ENCODE peak calls at places on chromosomes 16 and 17, in four cellular contexts. Z, X, M and L are unnamed samples.

GRCh38 chr17:76872221-76872873 is 4.1 kb downstream of the MGAT5B start:
- DNase-seq in Z (no peak), X (no peak), M (no peak), L (no peak)

GRCh38 chr17:73343168-73343634 is 31.4 kb upstream of the CDC42EP4 start:
- DNase-seq in Z (no peak), X (peak), M (peak), L (no peak)

GRCh38 chr17:77214743-77215142 is 74.0 kb downstream of the SEC14L1 start:
- DNase-seq in Z (no peak), X (no peak), M (peak), L (no peak)

GRCh38 chr17:54771409-54771808 is 129.2 kb upstream of the TOM1L1 start:
- DNase-seq in Z (no peak), X (no peak), M (no peak), L (no peak)

GRCh38 chr17:6079155-6079554 is 9.0 kb downstream of the WSCD1 start:
- DNase-seq in Z (no peak), X (no peak), M (no peak), L (no peak)

GRCh38 chr16:66539628-66540469 is 10.1 kb downstream of the TK2 start:
- DNase-seq in Z (no peak), X (no peak), M (no peak), L (no peak)

GRCh38 chr17:4247361-4247980 is 16.3 kb downstream of the ANKFY1 start:
- DNase-seq in Z (no peak), X (no peak), M (no peak), L (peak)

GRCh38 chr16:50607447-50607846 is 59.3 kb downstream of the NKD1 start:
- DNase-seq in Z (no peak), X (no peak), M (no peak), L (no peak)

GRCh38 chr17:36614081-36614480 is 12.7 kb downstream of the MRM1 start:
- DNase-seq in Z (no peak), X (no peak), M (no peak), L (no peak)
- TF ChIP-seq CTCF in Z (no peak), X (no peak), M (no peak), L (no peak)

GRCh38 chr17:39224778-39225307 is 902 bp downstream of the STAC2 start:
- DNase-seq in Z (no peak), X (no peak), M (no peak), L (no peak)
- H3K4me3 ChIP-seq in Z (peak), X (peak), M (peak), L (no peak)

GRCh38 chr17:22703786-22704441 is 1011.6 kb downstream of the KCNJ18 start:
- DNase-seq in Z (no peak), X (no peak), M (no peak), L (no peak)

GRCh38 chr17:22704674-22705073 is 1012.4 kb downstream of the KCNJ18 start:
- DNase-seq in Z (no peak), X (no peak), M (no peak), L (no peak)

GRCh38 chr17:22707626-22708025 is 1015.3 kb downstream of the KCNJ18 start:
- DNase-seq in Z (no peak), X (no peak), M (no peak), L (no peak)

GRCh38 chr17:22703204-22703603 is 1010.9 kb downstream of the KCNJ18 start:
- DNase-seq in Z (no peak), X (no peak), M (no peak), L (no peak)
- TF ChIP-seq CTCF in Z (no peak), X (no peak), M (no peak), L (no peak)

DNA sequence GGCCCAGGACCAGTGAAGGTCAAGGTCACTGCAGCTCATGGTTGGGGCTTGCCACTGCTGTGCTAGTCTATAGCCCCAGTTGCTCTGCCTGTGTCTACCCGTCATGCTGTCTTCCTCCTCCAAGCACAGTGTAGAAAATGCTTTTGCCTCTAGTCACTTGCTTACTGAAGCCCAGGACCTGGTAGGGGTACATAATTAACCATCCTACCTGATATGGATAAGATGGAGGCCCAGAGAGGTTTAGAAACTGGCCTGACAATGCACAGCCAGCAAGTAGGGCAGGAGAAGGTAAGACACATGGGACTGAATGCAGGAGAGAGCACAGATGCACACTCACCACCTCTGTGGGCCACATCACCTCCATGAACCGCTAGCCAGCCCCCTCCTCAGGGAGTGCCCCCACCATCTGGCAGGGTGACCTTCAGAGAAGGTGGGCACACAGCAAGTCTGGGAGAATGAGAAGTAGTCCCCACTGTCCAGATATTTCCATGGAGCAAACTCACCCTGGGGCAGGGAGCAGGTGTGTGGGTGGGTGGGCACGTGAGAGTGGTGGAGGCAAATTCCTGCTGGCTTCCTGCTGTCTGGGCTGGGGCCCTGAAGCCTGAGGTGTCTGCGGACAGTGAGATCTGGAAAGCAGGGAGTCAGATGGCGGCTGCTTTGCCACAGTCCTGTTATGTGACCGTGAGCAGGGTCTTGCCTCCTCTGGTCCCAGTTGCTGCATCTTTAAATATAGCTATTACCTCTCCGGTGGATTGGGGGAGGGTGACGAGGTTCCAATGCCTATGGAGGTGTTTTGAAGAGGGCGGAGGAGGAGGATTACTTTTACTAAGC is 1.0 kb downstream of the CX3CL1 start:
- DNase-seq in Z (no peak), X (no peak), M (no peak), L (no peak)
- H3K4me3 ChIP-seq in Z (peak), X (peak), M (peak), L (no peak)

GRCh38 chr17:11797803-11798202 is 199.5 kb downstream of the ZNF18 start:
- DNase-seq in Z (no peak), X (no peak), M (no peak), L (no peak)
- TF ChIP-seq CTCF in Z (no peak), X (no peak), M (no peak), L (no peak)